ENCODE peak calls at places on chromosomes 1 and 21, in four cellular contexts. One of them, this sample, is unnamed.

GRCh38 chr1:234745844-234746797 is 136.1 kb upstream of the IRF2BP2 start:
- DNase-seq in RPMI7951: peak
- DNase-seq in right atrium auricular region: no peak
- DNase-seq in cardiac fibroblast: peak
- DNase-seq in this sample: no peak

GRCh38 chr1:60848583-60849188 is 233.7 kb upstream of the NFIA start:
- DNase-seq in RPMI7951: no peak
- DNase-seq in right atrium auricular region: no peak
- DNase-seq in cardiac fibroblast: peak
- DNase-seq in this sample: no peak

GRCh38 chr1:231216515-231216914 is 24.5 kb upstream of the GNPAT start:
- DNase-seq in RPMI7951: no peak
- DNase-seq in cardiac fibroblast: no peak
- DNase-seq in right atrium auricular region: no peak
- DNase-seq in this sample: no peak

GRCh38 chr1:172742599-172743500 is 83.9 kb downstream of the FASLG start:
- DNase-seq in RPMI7951: peak
- DNase-seq in right atrium auricular region: no peak
- DNase-seq in cardiac fibroblast: peak
- DNase-seq in this sample: no peak

GRCh38 chr1:27007909-27008582 is 4.6 kb downstream of the TENT5B start:
- DNase-seq in RPMI7951: no peak
- DNase-seq in cardiac fibroblast: peak
- DNase-seq in right atrium auricular region: no peak
- DNase-seq in this sample: no peak

GRCh38 chr1:50427818-50428779 is 4.9 kb upstream of the DMRTA2 start:
- DNase-seq in cardiac fibroblast: no peak
- DNase-seq in right atrium auricular region: no peak
- DNase-seq in RPMI7951: no peak
- DNase-seq in this sample: no peak

GRCh38 chr1:112714313-112715263 is 544 bp downstream of the PPM1J start:
- DNase-seq in cardiac fibroblast: no peak
- DNase-seq in RPMI7951: no peak
- DNase-seq in right atrium auricular region: no peak
- DNase-seq in this sample: no peak

GRCh38 chr21:34074283-34075098 is 1.1 kb downstream of the MRPS6 start:
- DNase-seq in cardiac fibroblast: no peak
- DNase-seq in right atrium auricular region: no peak
- DNase-seq in RPMI7951: no peak
- DNase-seq in this sample: no peak

GRCh38 chr1:198937231-198938031 is 298.6 kb downstream of the PTPRC start:
- DNase-seq in RPMI7951: peak
- DNase-seq in right atrium auricular region: peak
- DNase-seq in cardiac fibroblast: peak
- DNase-seq in this sample: no peak

GRCh38 chr1:32715901-32716311 is 13.3 kb upstream of the SYNC start:
- DNase-seq in RPMI7951: no peak
- DNase-seq in cardiac fibroblast: no peak
- DNase-seq in right atrium auricular region: no peak
- DNase-seq in this sample: no peak